ENCODE peak calls at places on chromosome 21, in six cellular contexts. W, E, F, R, Z and T are unnamed samples.

GRCh38 chr21:36310016-36310415 is 10.0 kb upstream of the MORC3 start:
- DNase-seq in W (no peak), E (peak; percentile 33), F (no peak), R (no peak), Z (no peak), T (no peak)

GRCh38 chr21:44927587-44928461 is 7.1 kb upstream of the ITGB2 start:
- DNase-seq in W (peak; percentile 94), E (peak; percentile 90), F (peak; percentile 70), R (no peak), Z (no peak), T (no peak)

GRCh38 chr21:37829043-37829442 is 87.2 kb downstream of the KCNJ6 start:
- DNase-seq in W (no peak), E (no peak), F (no peak), R (no peak), Z (no peak), T (no peak)

GRCh38 chr21:42679319-42679981 is 26.0 kb downstream of the PDE9A start:
- DNase-seq in W (no peak), E (no peak), F (no peak), R (no peak), Z (no peak), T (no peak)

GRCh38 chr21:16358021-16358420 is 628.2 kb downstream of the USP25 start:
- DNase-seq in W (no peak), E (no peak), F (no peak), R (no peak), Z (no peak), T (no peak)

GRCh38 chr21:41361786-41362604 is at the start of gene MX2:
- DNase-seq in W (peak; percentile 90), E (peak; percentile 81), F (no peak), R (no peak), Z (no peak), T (no peak)

GRCh38 chr21:15462092-15462491 is 267.7 kb upstream of the USP25 start:
- DNase-seq in W (no peak), E (no peak), F (no peak), R (no peak), Z (no peak), T (no peak)

GRCh38 chr21:31557421-31557955 is 102.0 kb upstream of the SOD1 start:
- DNase-seq in W (no peak), E (peak; percentile 36), F (peak; percentile 29), R (peak; percentile 72), Z (no peak), T (no peak)

GRCh38 chr21:46667191-46667734 is 31.8 kb downstream of the PRMT2 start:
- DNase-seq in W (no peak), E (no peak), F (no peak), R (peak; percentile 58), Z (no peak), T (no peak)

GRCh38 chr21:44920694-44921604 is at the start of gene ITGB2:
- DNase-seq in W (no peak), E (peak; percentile 44), F (no peak), R (no peak), Z (no peak), T (no peak)

GRCh38 chr21:33325222-33326067 is 675 bp downstream of the IFNAR1 start:
- DNase-seq in W (peak; percentile 77), E (peak; percentile 73), F (peak; percentile 47), R (no peak), Z (peak; percentile 51), T (peak; percentile 82)

GRCh38 chr21:45543710-45544448 is 1.6 kb upstream of the SLC19A1 start:
- DNase-seq in W (no peak), E (no peak), F (no peak), R (no peak), Z (no peak), T (no peak)

GRCh38 chr21:35720065-35720810 is 340.1 kb downstream of the SETD4 start:
- DNase-seq in W (no peak), E (no peak), F (no peak), R (no peak), Z (no peak), T (no peak)

GRCh38 chr21:41979751-41980369 is 26.0 kb upstream of the C2CD2 start:
- DNase-seq in W (no peak), E (no peak), F (no peak), R (no peak), Z (no peak), T (no peak)

GRCh38 chr21:21230672-21231071 is 232.5 kb downstream of the NCAM2 start:
- DNase-seq in W (no peak), E (no peak), F (no peak), R (peak; percentile 16), Z (no peak), T (no peak)

GRCh38 chr21:45412909-45413581 is 8.1 kb downstream of the COL18A1 start:
- DNase-seq in W (no peak), E (no peak), F (peak; percentile 0), R (peak; percentile 47), Z (no peak), T (no peak)

GRCh38 chr21:38289697-38290096 is 32.9 kb downstream of the KCNJ15 start:
- DNase-seq in W (peak; percentile 89), E (no peak), F (no peak), R (no peak), Z (no peak), T (no peak)

GRCh38 chr21:33894736-33895288 is 20.8 kb downstream of the ATP5PO start:
- DNase-seq in W (peak; percentile 30), E (peak; percentile 67), F (peak; percentile 81), R (peak; percentile 89), Z (no peak), T (peak; percentile 47)

GRCh38 chr21:46060596-46061061 is 37.3 kb upstream of the COL6A2 start:
- DNase-seq in W (no peak), E (no peak), F (no peak), R (no peak), Z (no peak), T (no peak)

GRCh38 chr21:34154878-34155277 is 81.5 kb downstream of the MRPS6 start:
- DNase-seq in W (no peak), E (no peak), F (no peak), R (no peak), Z (no peak), T (no peak)

GRCh38 chr21:16587141-16587570 is 857.4 kb downstream of the USP25 start:
- DNase-seq in W (no peak), E (no peak), F (peak; percentile 73), R (no peak), Z (peak; percentile 6), T (peak; percentile 95)

GRCh38 chr21:14452031-14452778 is 69.3 kb upstream of the HSPA13 start:
- DNase-seq in W (no peak), E (no peak), F (no peak), R (no peak), Z (no peak), T (no peak)

GRCh38 chr21:16205527-16205926 is 475.7 kb downstream of the USP25 start:
- DNase-seq in W (no peak), E (no peak), F (no peak), R (no peak), Z (no peak), T (peak; percentile 98)

GRCh38 chr21:15967661-15968060 is 237.9 kb downstream of the USP25 start:
- DNase-seq in W (no peak), E (no peak), F (no peak), R (no peak), Z (no peak), T (no peak)

GRCh38 chr21:35326677-35327076 is 277.6 kb upstream of the RUNX1 start:
- DNase-seq in W (no peak), E (no peak), F (no peak), R (no peak), Z (no peak), T (no peak)

GRCh38 chr21:44418876-44419230 is 36.5 kb upstream of the LRRC3 start:
- DNase-seq in W (no peak), E (peak; percentile 15), F (no peak), R (no peak), Z (no peak), T (no peak)